ENCODE peak calls at places on chromosomes 4 and X, in six cellular contexts. M is effector CD8-positive, alpha-beta T cell; I is iris pigment epithelial cell; K is activated gamma-delta T cell treated with Interleukin-2 at 50 U/mL for 16 hours; Y is activated CD8-positive, alpha-beta memory T cell treated with anti-CD3 and anti-CD28 coated beads for 48 hours; C is KBM-7. Q is an unnamed sample.

GRCh38 chr4:186712690-186713089 is 11.0 kb downstream of the FAT1 start:
- DNase-seq in M (no peak), I (no peak), K (no peak), Y (no peak), C (peak), Q (no peak)

GRCh38 chr4:66023061-66023460 is 352.8 kb upstream of the EPHA5 start:
- DNase-seq in M (no peak), I (no peak), K (no peak), Y (no peak), C (no peak), Q (no peak)

GRCh38 chr4:48275694-48276093 is 6.1 kb upstream of the TEC start:
- DNase-seq in M (no peak), I (no peak), K (no peak), Y (no peak), C (no peak), Q (no peak)

GRCh38 chr4:56704074-56704473 is 23.0 kb upstream of the HOPX start:
- DNase-seq in M (no peak), I (no peak), K (no peak), Y (no peak), C (no peak), Q (no peak)

GRCh38 chr4:20760053-20760452 is 59.8 kb downstream of the PACRGL start:
- DNase-seq in M (no peak), I (no peak), K (no peak), Y (no peak), C (peak), Q (peak)

GRCh38 chr4:175947117-175947722 is 118.4 kb upstream of the WDR17 start:
- DNase-seq in M (no peak), I (peak), K (no peak), Y (no peak), C (peak), Q (peak)

GRCh38 chr4:53522334-53522733 is 69.0 kb downstream of the LNX1 start:
- DNase-seq in M (no peak), I (no peak), K (no peak), Y (no peak), C (no peak), Q (no peak)

GRCh38 chr4:48698029-48698901 is 81.8 kb downstream of the FRYL start:
- DNase-seq in M (no peak), I (peak), K (no peak), Y (no peak), C (peak), Q (no peak)

GRCh38 chr4:181952478-181952877 is 290.7 kb upstream of the TENM3 start:
- DNase-seq in M (no peak), I (peak), K (no peak), Y (no peak), C (no peak), Q (no peak)

GRCh38 chr4:39609454-39609911 is 29.2 kb downstream of the SMIM14 start:
- DNase-seq in M (no peak), I (no peak), K (no peak), Y (no peak), C (no peak), Q (no peak)

GRCh38 chr4:25313194-25313895 is 771 bp downstream of the ZCCHC4 start:
- DNase-seq in M (no peak), I (peak), K (no peak), Y (no peak), C (no peak), Q (no peak)

GRCh38 chr4:74133786-74134499 is 24.0 kb upstream of the MTHFD2L start:
- DNase-seq in M (peak), I (peak), K (peak), Y (no peak), C (peak), Q (peak)

GRCh38 chr4:85792576-85792975 is 317.6 kb downstream of the ARHGAP24 start:
- DNase-seq in M (no peak), I (no peak), K (no peak), Y (no peak), C (no peak), Q (no peak)

GRCh38 chr4:78218260-78218659 is 161.1 kb downstream of the FRAS1 start:
- DNase-seq in M (no peak), I (no peak), K (no peak), Y (no peak), C (no peak), Q (no peak)

GRCh38 chr4:54741161-54741560 is 83.4 kb downstream of the KIT start:
- DNase-seq in M (no peak), I (no peak), K (no peak), Y (no peak), C (no peak), Q (no peak)

GRCh38 chr4:31539279-31540074 is 819.3 kb downstream of the PCDH7 start:
- DNase-seq in M (no peak), I (no peak), K (no peak), Y (no peak), C (no peak), Q (no peak)

GRCh38 chrX:97609357-97609756 is 725.6 kb downstream of the RPA4 start:
- DNase-seq in M (no peak), I (no peak), K (no peak), Y (no peak), C (no peak), Q (no peak)

GRCh38 chrX:41276661-41277506 is 57.1 kb upstream of the DDX3X start:
- DNase-seq in M (no peak), I (no peak), K (no peak), Y (no peak), C (peak), Q (no peak)

GRCh38 chr4:110196206-110196870 is 2.1 kb downstream of the ELOVL6 start:
- DNase-seq in M (peak), I (peak), K (peak), Y (peak), C (peak), Q (peak)

GRCh38 chrX:113580486-113580885 is 739.9 kb upstream of the AMOT start:
- DNase-seq in M (no peak), I (no peak), K (no peak), Y (no peak), C (no peak), Q (no peak)

GRCh38 chr4:85475631-85476233 is 782 bp downstream of the ARHGAP24 start:
- DNase-seq in M (no peak), I (peak), K (no peak), Y (no peak), C (no peak), Q (peak)

GRCh38 chr4:16757080-16757521 is 141.3 kb downstream of the LDB2 start:
- DNase-seq in M (no peak), I (peak), K (no peak), Y (no peak), C (no peak), Q (no peak)

GRCh38 chr4:62644372-62644771 is 1444.2 kb downstream of the ADGRL3 start:
- DNase-seq in M (no peak), I (no peak), K (no peak), Y (no peak), C (peak), Q (peak)

GRCh38 chr4:141686146-141686775 is 49.9 kb downstream of the IL15 start:
- DNase-seq in M (no peak), I (peak), K (no peak), Y (no peak), C (no peak), Q (no peak)

GRCh38 chrX:46582964-46583363 is 9.4 kb downstream of the CHST7 start:
- DNase-seq in M (no peak), I (peak), K (no peak), Y (no peak), C (no peak), Q (no peak)

GRCh38 chrX:39950035-39950688 is 147.6 kb downstream of the BCOR start:
- DNase-seq in M (no peak), I (peak), K (no peak), Y (no peak), C (no peak), Q (peak)

GRCh38 chr4:11106190-11106589 is 322.5 kb downstream of the HS3ST1 start:
- DNase-seq in M (no peak), I (peak), K (no peak), Y (no peak), C (peak), Q (no peak)

GRCh38 chrX:51825432-51825831 is 68.0 kb upstream of the MAGED1 start:
- DNase-seq in M (no peak), I (peak), K (no peak), Y (no peak), C (no peak), Q (no peak)

GRCh38 chrX:149512225-149512885 is 7.2 kb upstream of the IDS start:
- DNase-seq in M (peak), I (peak), K (peak), Y (no peak), C (peak), Q (peak)

GRCh38 chr4:81802308-81802846 is 330.7 kb upstream of the RASGEF1B start:
- DNase-seq in M (no peak), I (no peak), K (no peak), Y (no peak), C (no peak), Q (no peak)

GRCh38 chr4:8393593-8394038 is 46.9 kb downstream of the ACOX3 start:
- DNase-seq in M (no peak), I (peak), K (no peak), Y (no peak), C (no peak), Q (no peak)

GRCh38 chrX:37380920-37381319 is 31.8 kb downstream of the PRRG1 start:
- DNase-seq in M (no peak), I (peak), K (no peak), Y (no peak), C (no peak), Q (no peak)

GRCh38 chr4:141807073-141807472 is 170.7 kb downstream of the IL15 start:
- DNase-seq in M (no peak), I (peak), K (no peak), Y (no peak), C (no peak), Q (no peak)

GRCh38 chr4:25320374-25321172 is 8.0 kb downstream of the ZCCHC4 start:
- DNase-seq in M (no peak), I (peak), K (no peak), Y (no peak), C (peak), Q (no peak)

GRCh38 chrX:47456080-47456479 is 26.9 kb downstream of the ZNF41 start:
- DNase-seq in M (no peak), I (no peak), K (no peak), Y (no peak), C (no peak), Q (no peak)

GRCh38 chrX:149939271-149940014 is 1.2 kb upstream of the EOLA2 start:
- DNase-seq in M (peak), I (peak), K (peak), Y (peak), C (peak), Q (peak)